ENCODE peak calls at places on chromosomes 1 and 21, in five cellular contexts. P is smooth muscle cell of the brain vasculature; H is MM.1S; J is activated CD4-positive, alpha-beta T cell treated with anti-CD3 and anti-CD28 coated beads, Interleukin-2, amount 50 U/mL, for 1 hour; K is GM23248. Z is an unnamed sample.
A peak's percentile ranks its signal among the peaks of the same experiment; 100 is the strongest.

GRCh38 chr1:47598357-47598756 is 160.5 kb downstream of the FOXD2 start:
- DNase-seq in P (no peak), H (no peak), K (no peak), J (no peak), Z (no peak)

GRCh38 chr21:46157987-46158451 is 2.6 kb upstream of the FTCD start:
- DNase-seq in J (no peak), H (no peak), K (no peak), P (no peak), Z (no peak)

GRCh38 chr1:23424171-23424959 is at the start of gene TCEA3:
- DNase-seq in K (peak; percentile 57), H (no peak), P (no peak), J (peak; percentile 24), Z (peak; percentile 83)

GRCh38 chr1:23441446-23442148 is 17.0 kb upstream of the TCEA3 start:
- DNase-seq in P (no peak), K (no peak), J (no peak), H (no peak), Z (no peak)

GRCh38 chr21:46515109-46515508 is 56.4 kb downstream of the DIP2A start:
- DNase-seq in P (no peak), J (no peak), H (no peak), K (peak; percentile 54), Z (peak; percentile 88)

GRCh38 chr1:64483711-64484454 is 14.0 kb downstream of the CACHD1 start:
- DNase-seq in P (no peak), J (no peak), H (no peak), K (no peak), Z (no peak)

GRCh38 chr1:19073311-19074186 is 117.1 kb upstream of the IFFO2 start:
- DNase-seq in H (no peak), P (no peak), K (no peak), J (no peak), Z (peak; percentile 61)

GRCh38 chr1:204989266-204990058 is 53.5 kb upstream of the CNTN2 start:
- DNase-seq in J (peak; percentile 47), H (peak; percentile 71), K (peak; percentile 86), P (peak; percentile 12), Z (peak; percentile 86)

GRCh38 chr1:97505289-97505688 is 415.5 kb downstream of the DPYD start:
- DNase-seq in J (no peak), H (no peak), K (no peak), P (no peak), Z (no peak)

GRCh38 chr21:36917487-36918158 is 48.8 kb downstream of the HLCS start:
- DNase-seq in J (no peak), P (no peak), K (peak; percentile 58), H (peak; percentile 44), Z (no peak)

GRCh38 chr1:193674292-193674944 is 488.0 kb upstream of the B3GALT2 start:
- DNase-seq in P (no peak), J (no peak), K (no peak), H (no peak), Z (no peak)

GRCh38 chr1:108045370-108045950 is 80.5 kb upstream of the VAV3 start:
- DNase-seq in J (no peak), H (no peak), K (no peak), P (no peak), Z (no peak)

GRCh38 chr1:33140153-33141149 is 41.4 kb downstream of the TRIM62 start:
- DNase-seq in P (no peak), K (peak; percentile 51), H (no peak), J (no peak), Z (no peak)

GRCh38 chr1:65425697-65426096 is 5.2 kb downstream of the LEPR start:
- DNase-seq in H (no peak), J (no peak), K (peak; percentile 90), P (peak; percentile 31), Z (no peak)

GRCh38 chr1:61253059-61253735 is 170.8 kb downstream of the NFIA start:
- DNase-seq in H (no peak), J (no peak), K (peak; percentile 33), P (no peak), Z (peak; percentile 88)

GRCh38 chr1:68104155-68104554 is 53.7 kb upstream of the DIRAS3 start:
- DNase-seq in K (peak; percentile 46), H (no peak), J (no peak), P (peak; percentile 26), Z (no peak)

GRCh38 chr1:47714368-47714767 is 276.5 kb downstream of the FOXD2 start:
- DNase-seq in P (no peak), K (no peak), J (no peak), H (no peak), Z (no peak)

GRCh38 chr21:42202321-42202720 is 16.6 kb upstream of the ABCG1 start:
- DNase-seq in P (no peak), H (no peak), K (no peak), J (no peak), Z (no peak)

GRCh38 chr1:192702212-192702993 is 66.5 kb downstream of the RGS13 start:
- DNase-seq in J (no peak), P (no peak), H (no peak), K (peak; percentile 79), Z (no peak)

GRCh38 chr1:148357037-148357436 is 126.1 kb downstream of the PPIAL4G start:
- DNase-seq in P (no peak), J (no peak), K (no peak), H (no peak), Z (no peak)

GRCh38 chr1:65527211-65527610 is 106.7 kb downstream of the LEPR start:
- DNase-seq in H (no peak), K (peak; percentile 88), J (no peak), P (no peak), Z (no peak)

GRCh38 chr1:208499601-208500000 is 255.4 kb upstream of the PLXNA2 start:
- DNase-seq in J (no peak), K (no peak), H (no peak), P (no peak), Z (no peak)

GRCh38 chr21:30793581-30794314 is 19.3 kb downstream of the KRTAP8-1 start:
- DNase-seq in H (peak; percentile 38), K (no peak), J (no peak), P (no peak), Z (no peak)

GRCh38 chr1:218171302-218171893 is 113.7 kb upstream of the RRP15 start:
- DNase-seq in J (no peak), H (peak; percentile 69), K (peak; percentile 59), P (peak; percentile 13), Z (no peak)

GRCh38 chr1:77978293-77978968 is 441 bp downstream of the FUBP1 start:
- DNase-seq in K (peak; percentile 97), P (peak; percentile 64), H (peak; percentile 95), J (peak; percentile 62), Z (peak; percentile 74)

GRCh38 chr1:79293611-79294010 is 287.1 kb upstream of the ADGRL4 start:
- DNase-seq in K (peak; percentile 77), H (no peak), P (no peak), J (no peak), Z (no peak)

GRCh38 chr1:201020647-201021332 is 2.7 kb downstream of the KIF21B start:
- DNase-seq in H (peak; percentile 62), K (no peak), P (no peak), J (peak; percentile 33), Z (no peak)